ENCODE peak calls at places on chromosomes 5 and 9, in six cellular contexts. I is cardiac fibroblast, Z is right atrium auricular region, Q is BJ, H is fibroblast of pulmonary artery, X is HFFc6. U is an unnamed sample.

GRCh38 chr5:161096591-161096990 is 244.6 kb upstream of the ATP10B start:
- DNase-seq in Q (no peak), Z (no peak), I (no peak), H (no peak), X (no peak), U (no peak)

GRCh38 chr9:78297672-78297961 is 692 bp downstream of the PSAT1 start:
- DNase-seq in H (no peak), I (no peak), X (no peak), Q (no peak), Z (no peak), U (no peak)

GRCh38 chr5:65482727-65483473 is 1.2 kb upstream of the ADAMTS6 start:
- DNase-seq in I (peak; percentile 89), Q (no peak), Z (no peak), H (peak; percentile 77), X (peak; percentile 46), U (peak; percentile 49)

GRCh38 chr5:78927657-78928282 is 57.3 kb downstream of the ARSB start:
- DNase-seq in Q (no peak), X (no peak), H (peak; percentile 79), I (peak; percentile 59), Z (no peak), U (peak; percentile 5)

GRCh38 chr9:129569506-129570449 is 51.1 kb downstream of the C9orf50 start:
- DNase-seq in Z (no peak), H (peak; percentile 45), I (peak; percentile 40), X (no peak), Q (no peak), U (peak; percentile 44)

GRCh38 chr9:20729545-20729944 is 45.5 kb downstream of the FOCAD start:
- DNase-seq in Z (no peak), H (peak; percentile 8), I (peak; percentile 9), Q (no peak), X (peak; percentile 23), U (no peak)

GRCh38 chr9:2859776-2860379 is 16.0 kb upstream of the PUM3 start:
- DNase-seq in Z (peak; percentile 67), X (peak; percentile 48), H (peak; percentile 74), I (peak; percentile 72), Q (no peak), U (peak; percentile 71)

GRCh38 chr5:8458038-8458383 is 589.1 kb downstream of the MTRR start:
- DNase-seq in Z (no peak), Q (no peak), X (peak; percentile 17), I (peak; percentile 50), H (peak; percentile 46), U (peak; percentile 39)

GRCh38 chr5:66724740-66725139 is 128.5 kb downstream of the MAST4 start:
- DNase-seq in X (no peak), Q (no peak), Z (no peak), H (no peak), I (peak; percentile 33), U (no peak)

GRCh38 chr5:6686916-6687409 is 26.3 kb upstream of the TENT4A start:
- DNase-seq in X (peak; percentile 35), Q (no peak), Z (no peak), H (peak; percentile 70), I (peak; percentile 63), U (no peak)

GRCh38 chr9:134995792-134996120 is 78.0 kb upstream of the FCN1 start:
- DNase-seq in Z (no peak), I (no peak), Q (no peak), H (no peak), X (no peak), U (no peak)

GRCh38 chr9:92943062-92943616 is 4.2 kb upstream of the FGD3 start:
- DNase-seq in I (no peak), X (no peak), Q (no peak), Z (no peak), H (no peak), U (no peak)

GRCh38 chr5:151182501-151182900 is 24.9 kb upstream of the ANXA6 start:
- DNase-seq in X (no peak), I (no peak), Q (no peak), H (no peak), Z (peak; percentile 13), U (no peak)

GRCh38 chr5:2018390-2018724 is 135.6 kb upstream of the IRX4 start:
- DNase-seq in Q (no peak), X (no peak), I (no peak), Z (no peak), H (no peak), U (no peak)

GRCh38 chr5:118450924-118451332 is 537.4 kb downstream of the DTWD2 start:
- DNase-seq in H (no peak), X (no peak), Q (no peak), Z (no peak), I (no peak), U (no peak)

GRCh38 chr9:131630206-131630831 is 85.0 kb downstream of the PRRT1B start:
- DNase-seq in Z (no peak), H (no peak), Q (no peak), X (no peak), I (no peak), U (no peak)

GRCh38 chr9:7243838-7244237 is 486.1 kb downstream of the KDM4C start:
- DNase-seq in I (no peak), Q (no peak), Z (no peak), H (no peak), X (no peak), U (no peak)

GRCh38 chr5:67842806-67843205 is 372.8 kb upstream of the PIK3R1 start:
- DNase-seq in Q (no peak), I (peak; percentile 22), X (peak; percentile 3), Z (no peak), H (peak; percentile 47), U (peak; percentile 31)

GRCh38 chr5:159933531-159934485 is 17.5 kb downstream of the ADRA1B start:
- DNase-seq in I (no peak), Q (no peak), H (no peak), Z (no peak), X (no peak), U (no peak)

GRCh38 chr5:179267671-179268071 is 77.6 kb downstream of the ADAMTS2 start:
- DNase-seq in X (no peak), I (no peak), H (no peak), Z (peak; percentile 60), Q (no peak), U (no peak)

GRCh38 chr5:89904442-89904841 is 505.1 kb downstream of the CETN3 start:
- DNase-seq in I (peak; percentile 33), X (no peak), Z (no peak), H (peak; percentile 13), Q (no peak), U (no peak)

GRCh38 chr9:12719431-12719830 is 26.2 kb downstream of the TYRP1 start:
- DNase-seq in Z (no peak), H (peak; percentile 69), I (peak; percentile 67), Q (no peak), X (peak; percentile 30), U (peak; percentile 35)

GRCh38 chr9:96442491-96442890 is 7.5 kb upstream of the HABP4 start:
- DNase-seq in Q (no peak), X (no peak), I (no peak), Z (no peak), H (peak; percentile 13), U (no peak)

GRCh38 chr9:82209797-82210470 is 221.4 kb downstream of the SPATA31D1 start:
- DNase-seq in X (no peak), Z (no peak), H (no peak), I (no peak), Q (no peak), U (peak; percentile 6)

GRCh38 chr5:39079147-39079546 is 4.9 kb upstream of the RICTOR start:
- DNase-seq in Q (no peak), H (no peak), I (no peak), X (no peak), Z (no peak), U (no peak)

GRCh38 chr5:29796018-29796417 is 1397.5 kb upstream of the CDH6 start:
- DNase-seq in Z (no peak), I (no peak), X (no peak), Q (no peak), H (no peak), U (no peak)

GRCh38 chr5:37915078-37915736 is 75.4 kb upstream of the GDNF start:
- DNase-seq in Q (no peak), H (no peak), Z (no peak), X (no peak), I (no peak), U (no peak)

GRCh38 chr5:141558150-141558549 is 60.6 kb downstream of the DIAPH1 start:
- DNase-seq in Z (no peak), Q (no peak), I (peak; percentile 72), H (peak; percentile 74), X (no peak), U (peak; percentile 61)
- TF ChIP-seq CTCF in Z (no peak), Q (no peak), I (no peak), H (no peak), X (peak; percentile 3), U (no peak)

GRCh38 chr9:111152614-111153013 is 114.3 kb upstream of the LPAR1 start:
- DNase-seq in I (no peak), Q (no peak), H (no peak), Z (no peak), X (no peak), U (no peak)
- TF ChIP-seq CTCF in I (no peak), Q (no peak), H (no peak), Z (no peak), X (no peak), U (no peak)

DNA sequence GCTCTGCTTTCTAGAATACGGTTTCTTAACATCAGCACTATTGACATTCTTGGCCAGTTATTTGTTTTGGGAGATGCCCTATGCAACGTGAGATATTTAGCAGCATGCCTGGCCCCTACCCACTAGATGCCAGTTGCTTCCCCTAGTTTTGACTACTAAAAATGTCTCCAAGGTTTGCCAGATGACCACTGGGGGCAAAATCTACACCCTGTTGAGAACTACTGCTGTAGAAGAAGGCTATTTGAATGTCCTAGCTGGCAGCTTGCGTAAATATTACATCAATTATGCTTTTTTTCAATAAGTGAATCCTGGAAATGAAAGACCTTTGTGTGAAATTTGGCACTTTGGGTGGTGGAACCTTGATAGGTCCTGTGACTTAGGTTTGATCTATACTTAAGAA is 5.0 kb downstream of the NCBP1 start:
- DNase-seq in Z (no peak), H (no peak), X (no peak), I (peak; percentile 12), Q (no peak), U (peak; percentile 16)
- TF ChIP-seq CTCF in Z (peak; percentile 19), H (no peak), X (peak; percentile 53), I (peak; percentile 17), Q (peak; percentile 20), U (no peak)

GRCh38 chr9:116112236-116112635 is 41.4 kb upstream of the PAPPA start:
- DNase-seq in X (peak; percentile 32), I (peak; percentile 59), Q (no peak), H (peak; percentile 54), Z (no peak), U (peak; percentile 59)
- TF ChIP-seq CTCF in X (peak; percentile 79), I (peak; percentile 40), Q (peak; percentile 14), H (peak; percentile 42), Z (peak; percentile 45), U (peak; percentile 18)

DNA sequence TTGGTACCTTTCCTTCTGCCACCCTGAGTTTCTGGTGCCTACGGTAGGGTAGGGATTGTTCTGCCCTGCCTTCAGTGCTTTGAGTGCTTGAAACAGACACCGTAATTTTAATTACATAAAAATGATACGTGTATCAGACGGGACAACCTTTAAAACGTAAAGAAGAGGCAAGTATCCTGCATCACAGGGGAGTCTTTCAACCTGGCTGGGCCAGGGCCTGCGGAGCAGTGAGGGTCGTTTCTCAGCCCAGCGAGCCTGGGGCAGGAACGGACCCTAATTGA is 480 bp upstream of the DAB2IP start:
- DNase-seq in Q (no peak), H (no peak), X (no peak), I (no peak), Z (no peak), U (no peak)
- TF ChIP-seq CTCF in Q (no peak), H (no peak), X (no peak), I (no peak), Z (no peak), U (no peak)

U was measured in MCF 10A.